ENCODE peak calls at places on chromosome X, in six cellular contexts. S is MM.1S, O is BJ, R is adrenal gland, Y is WTC11, G is heart right ventricle. C is an unnamed sample.

GRCh38 chrX:125295337-125295736 is 24.3 kb upstream of the TEX13C start:
- DNase-seq in S (no peak), O (no peak), R (no peak), Y (no peak), G (no peak), C (no peak)

GRCh38 chrX:55206152-55206941 is 13.8 kb upstream of the PAGE5 start:
- DNase-seq in S (no peak), O (no peak), R (no peak), Y (no peak), G (no peak), C (no peak)

GRCh38 chrX:128676651-128677050 is 624.4 kb upstream of the ACTRT1 start:
- DNase-seq in S (no peak), O (no peak), R (no peak), Y (no peak), G (no peak), C (no peak)

GRCh38 chrX:15675490-15675921 is 10.9 kb upstream of the CLTRN start:
- DNase-seq in S (peak; percentile 82), O (no peak), R (peak; percentile 87), Y (peak; percentile 76), G (peak; percentile 76), C (peak; percentile 84)

GRCh38 chrX:153685751-153686676 is 1.7 kb upstream of the SLC6A8 start:
- DNase-seq in S (no peak), O (no peak), R (peak; percentile 14), Y (no peak), G (no peak), C (no peak)

GRCh38 chrX:13044441-13044840 is at the start of gene FAM9C:
- DNase-seq in S (no peak), O (no peak), R (no peak), Y (no peak), G (no peak), C (no peak)

GRCh38 chrX:36443007-36443406 is 523.5 kb downstream of the CFAP47 start:
- DNase-seq in S (no peak), O (no peak), R (no peak), Y (no peak), G (no peak), C (no peak)

GRCh38 chrX:16920116-16920515 is 26.3 kb upstream of the REPS2 start:
- DNase-seq in S (peak; percentile 29), O (no peak), R (no peak), Y (no peak), G (no peak), C (no peak)

GRCh38 chrX:15911729-15912550 is 57.3 kb upstream of the AP1S2 start:
- DNase-seq in S (no peak), O (no peak), R (peak; percentile 29), Y (no peak), G (no peak), C (peak; percentile 46)

GRCh38 chrX:40729923-40730584 is 5.3 kb downstream of the MED14 start:
- DNase-seq in S (no peak), O (no peak), R (no peak), Y (no peak), G (no peak), C (no peak)

GRCh38 chrX:2224597-2225235 is 276.1 kb downstream of the DHRSX start:
- DNase-seq in S (no peak), O (no peak), R (no peak), Y (no peak), G (no peak), C (no peak)

GRCh38 chrX:41148553-41148952 is 63.3 kb downstream of the USP9X start:
- DNase-seq in S (no peak), O (no peak), R (no peak), Y (no peak), G (no peak), C (no peak)

GRCh38 chrX:153925739-153926593 is at the start of gene ARHGAP4:
- DNase-seq in S (peak; percentile 58), O (no peak), R (no peak), Y (peak; percentile 31), G (no peak), C (peak; percentile 57)

GRCh38 chrX:150146271-150146888 is 208.1 kb upstream of the EOLA2 start:
- DNase-seq in S (no peak), O (no peak), R (no peak), Y (peak; percentile 34), G (no peak), C (no peak)

GRCh38 chrX:127873637-127874036 is 178.6 kb downstream of the ACTRT1 start:
- DNase-seq in S (no peak), O (no peak), R (no peak), Y (no peak), G (no peak), C (no peak)

GRCh38 chrX:34653811-34654210 is 3.3 kb downstream of the TMEM47 start:
- DNase-seq in S (no peak), O (no peak), R (no peak), Y (no peak), G (no peak), C (no peak)

GRCh38 chrX:153400146-153401132 is 711 bp downstream of the PNMA6E start:
- DNase-seq in S (peak; percentile 48), O (no peak), R (peak; percentile 54), Y (peak; percentile 73), G (no peak), C (peak; percentile 85)

GRCh38 chrX:39491548-39492297 is 606.0 kb downstream of the BCOR start:
- DNase-seq in S (peak; percentile 6), O (no peak), R (no peak), Y (no peak), G (no peak), C (peak; percentile 41)

GRCh38 chrX:148333989-148334388 is 166.4 kb upstream of the AFF2 start:
- DNase-seq in S (no peak), O (no peak), R (no peak), Y (no peak), G (no peak), C (no peak)

GRCh38 chrX:128051526-128051925 is 677 bp downstream of the ACTRT1 start:
- DNase-seq in S (no peak), O (no peak), R (no peak), Y (no peak), G (no peak), C (no peak)

GRCh38 chrX:150161092-150161672 is 201.9 kb upstream of the MAMLD1 start:
- DNase-seq in S (no peak), O (no peak), R (no peak), Y (no peak), G (no peak), C (no peak)

GRCh38 chrX:102155806-102156179 is at the start of gene BEX5:
- DNase-seq in S (peak; percentile 79), O (no peak), R (peak; percentile 46), Y (peak; percentile 57), G (peak; percentile 17), C (peak; percentile 50)

GRCh38 chrX:11541510-11541909 is 124.2 kb downstream of the ARHGAP6 start:
- DNase-seq in S (no peak), O (no peak), R (no peak), Y (no peak), G (no peak), C (no peak)

GRCh38 chrX:11535156-11535919 is 130.4 kb downstream of the ARHGAP6 start:
- DNase-seq in S (no peak), O (no peak), R (no peak), Y (no peak), G (no peak), C (no peak)

GRCh38 chrX:11543249-11543648 is 122.5 kb downstream of the ARHGAP6 start:
- DNase-seq in S (no peak), O (no peak), R (no peak), Y (no peak), G (no peak), C (no peak)

GRCh38 chrX:11537141-11537540 is 128.6 kb downstream of the ARHGAP6 start:
- DNase-seq in S (no peak), O (no peak), R (no peak), Y (no peak), G (no peak), C (no peak)

DNA sequence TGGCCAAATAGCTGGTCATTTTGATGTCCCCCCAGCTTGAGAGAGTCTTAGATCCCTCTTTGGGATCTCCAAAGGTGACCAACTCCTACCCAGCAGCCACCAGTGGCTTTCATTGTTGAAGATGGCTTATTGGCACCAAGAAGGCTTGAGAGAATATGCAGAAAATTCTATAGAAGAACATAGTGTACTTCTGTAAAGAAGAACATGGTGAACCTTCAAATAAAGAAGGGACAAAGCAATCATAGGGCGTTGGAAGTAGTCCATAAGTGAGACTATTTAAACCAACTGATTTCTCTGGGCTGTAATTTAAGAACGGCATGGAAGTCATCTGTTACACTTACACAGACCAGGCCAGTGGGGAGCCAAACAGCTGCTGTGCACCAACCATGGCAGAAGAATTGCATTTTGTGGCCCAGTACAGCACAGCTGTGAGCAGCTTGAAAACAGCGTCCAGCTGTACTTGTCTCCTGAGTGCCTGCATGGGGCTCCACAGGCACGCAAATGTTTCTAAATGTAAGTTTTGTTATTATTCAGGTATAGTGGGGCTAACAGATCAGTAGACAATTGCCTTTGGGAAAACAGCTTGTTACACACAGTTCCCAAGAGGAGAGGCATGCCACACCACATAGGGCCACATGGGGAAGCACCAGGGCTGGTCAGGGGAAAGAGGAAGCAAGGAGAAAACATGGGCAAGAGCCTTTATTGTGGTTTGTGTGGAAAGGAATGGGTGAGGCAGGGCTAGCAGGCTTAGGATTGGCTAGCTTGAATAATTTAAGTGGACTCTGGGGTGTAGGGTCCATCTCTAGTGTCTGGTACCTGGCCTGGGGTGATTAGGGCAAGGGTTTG is 125.0 kb downstream of the ARHGAP6 start:
- DNase-seq in S (no peak), O (no peak), R (no peak), Y (peak; percentile 9), G (peak; percentile 3), C (no peak)
- TF ChIP-seq CTCF in S (no peak), O (no peak), R (no peak), Y (no peak), G (no peak), C (peak; percentile 3)

GRCh38 chrX:100356497-100356896 is 53.6 kb downstream of the PCDH19 start:
- DNase-seq in S (no peak), O (no peak), R (no peak), Y (no peak), G (no peak), C (no peak)

GRCh38 chrX:100353326-100353725 is 56.7 kb downstream of the PCDH19 start:
- DNase-seq in S (no peak), O (no peak), R (no peak), Y (no peak), G (no peak), C (no peak)

GRCh38 chrX:100363926-100364325 is 46.1 kb downstream of the PCDH19 start:
- DNase-seq in S (no peak), O (no peak), R (no peak), Y (no peak), G (no peak), C (no peak)

DNA sequence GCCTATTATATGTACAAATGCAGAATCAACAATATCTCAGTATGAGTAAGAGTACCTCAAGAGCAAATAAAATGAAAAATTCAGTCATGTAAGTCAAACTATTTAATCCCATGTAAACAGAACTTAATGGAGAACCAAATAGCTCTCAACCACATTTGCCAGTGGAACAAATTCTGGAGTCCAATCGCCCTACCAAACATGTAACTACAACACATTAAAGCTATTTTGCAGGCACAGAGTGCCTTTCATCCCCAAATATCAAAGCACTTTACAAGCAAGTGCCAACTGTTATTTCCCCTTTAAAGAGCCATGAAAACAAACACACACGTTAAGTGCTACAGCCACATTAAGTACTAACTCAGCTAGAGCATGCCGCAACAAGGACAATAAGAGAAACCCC is 51.3 kb downstream of the PCDH19 start:
- DNase-seq in S (no peak), O (no peak), R (no peak), Y (no peak), G (no peak), C (no peak)
- TF ChIP-seq CTCF in S (no peak), O (no peak), R (no peak), Y (no peak), G (no peak), C (no peak)

GRCh38 chrX:103629295-103630170 is 758 bp downstream of the TCEAL1 start:
- DNase-seq in S (no peak), O (no peak), R (peak; percentile 68), Y (peak; percentile 71), G (peak; percentile 67), C (peak; percentile 38)
- TF ChIP-seq CTCF in S (peak; percentile 34), O (peak; percentile 72), R (no peak), Y (no peak), G (peak; percentile 51), C (no peak)

GRCh38 chrX:118352566-118352965 is 6.7 kb downstream of the WDR44 start:
- DNase-seq in S (no peak), O (no peak), R (no peak), Y (no peak), G (no peak), C (no peak)
- TF ChIP-seq CTCF in S (no peak), O (no peak), R (no peak), Y (no peak), G (no peak), C (no peak)